ENCODE peak calls at places on chromosome 19, in six cellular contexts. Z is nephron progenitor cell, U is testis, H is AG09319, R is Calu3, J is neural crest cell. E is an unnamed sample.

GRCh38 chr19:1496714-1497577 is 6.0 kb downstream of the REEP6 start:
- DNase-seq in Z (no peak), U (peak; percentile 52), H (no peak), R (no peak), J (no peak), E (no peak)

GRCh38 chr19:5895409-5895808 is 8.2 kb downstream of the NDUFA11 start:
- DNase-seq in Z (no peak), U (peak; percentile 61), H (no peak), R (no peak), J (no peak), E (no peak)

GRCh38 chr19:47404334-47405196 is 14.8 kb downstream of the MEIS3 start:
- DNase-seq in Z (no peak), U (no peak), H (no peak), R (no peak), J (no peak), E (no peak)

GRCh38 chr19:8476524-8476923 is 25.9 kb downstream of the PRAM1 start:
- DNase-seq in Z (no peak), U (no peak), H (no peak), R (no peak), J (no peak), E (peak; percentile 33)

GRCh38 chr19:55670280-55671053 is 4.6 kb upstream of the EPN1 start:
- DNase-seq in Z (no peak), U (no peak), H (no peak), R (no peak), J (no peak), E (no peak)

GRCh38 chr19:39265321-39265916 is 2.8 kb upstream of the IFNL2 start:
- DNase-seq in Z (peak; percentile 30), U (peak; percentile 73), H (no peak), R (no peak), J (no peak), E (no peak)

GRCh38 chr19:17076539-17076919 is 952 bp downstream of the MYO9B start:
- DNase-seq in Z (peak; percentile 20), U (no peak), H (no peak), R (peak; percentile 7), J (peak; percentile 13), E (no peak)

GRCh38 chr19:11554160-11554559 is 4.9 kb downstream of the ELOF1 start:
- DNase-seq in Z (no peak), U (no peak), H (no peak), R (no peak), J (no peak), E (no peak)

GRCh38 chr19:38727868-38728660 is 16.2 kb downstream of the CAPN12 start:
- DNase-seq in Z (no peak), U (peak; percentile 84), H (no peak), R (no peak), J (no peak), E (no peak)

GRCh38 chr19:47049307-47049700 is 880 bp upstream of the TMEM160 start:
- DNase-seq in Z (no peak), U (no peak), H (no peak), R (no peak), J (no peak), E (no peak)

GRCh38 chr19:51354742-51355148 is 11.4 kb downstream of the ETFB start:
- DNase-seq in Z (peak; percentile 71), U (peak; percentile 87), H (no peak), R (no peak), J (peak; percentile 67), E (peak; percentile 50)

GRCh38 chr19:35044317-35045117 is 3.0 kb downstream of the HPN start:
- DNase-seq in Z (peak; percentile 84), U (peak; percentile 78), H (no peak), R (peak; percentile 82), J (peak; percentile 85), E (peak; percentile 77)

GRCh38 chr19:47047931-47048399 is 459 bp downstream of the TMEM160 start:
- DNase-seq in Z (peak; percentile 86), U (peak; percentile 95), H (peak; percentile 76), R (peak; percentile 92), J (peak; percentile 72), E (peak; percentile 89)

GRCh38 chr19:29372921-29373797 is 152.6 kb upstream of the VSTM2B start:
- DNase-seq in Z (no peak), U (no peak), H (no peak), R (no peak), J (peak; percentile 0), E (no peak)

GRCh38 chr19:2495651-2496316 is 19.9 kb downstream of the GADD45B start:
- DNase-seq in Z (no peak), U (peak; percentile 73), H (no peak), R (no peak), J (no peak), E (no peak)

GRCh38 chr19:33300016-33300981 is 2.0 kb downstream of the CEBPA start:
- DNase-seq in Z (no peak), U (no peak), H (no peak), R (no peak), J (no peak), E (no peak)

GRCh38 chr19:41994521-41994971 is 516 bp upstream of the ATP1A3 start:
- DNase-seq in Z (no peak), U (no peak), H (no peak), R (no peak), J (no peak), E (peak; percentile 46)

GRCh38 chr19:6167115-6167514 is 31.6 kb downstream of the ACSBG2 start:
- DNase-seq in Z (no peak), U (no peak), H (no peak), R (no peak), J (no peak), E (no peak)

GRCh38 chr19:10003271-10003670 is 7.0 kb downstream of the COL5A3 start:
- DNase-seq in Z (no peak), U (no peak), H (no peak), R (no peak), J (no peak), E (no peak)

GRCh38 chr19:38919837-38920528 is 8.0 kb upstream of the CCER2 start:
- DNase-seq in Z (no peak), U (no peak), H (no peak), R (no peak), J (no peak), E (no peak)

GRCh38 chr19:57613941-57614743 is at the start of gene ZNF134:
- DNase-seq in Z (peak; percentile 89), U (peak; percentile 96), H (peak; percentile 49), R (peak; percentile 89), J (peak; percentile 87), E (peak; percentile 94)
- TF ChIP-seq CTCF in Z (no peak), U (no peak), H (peak; percentile 22), R (no peak), J (no peak), E (peak; percentile 67)

DNA sequence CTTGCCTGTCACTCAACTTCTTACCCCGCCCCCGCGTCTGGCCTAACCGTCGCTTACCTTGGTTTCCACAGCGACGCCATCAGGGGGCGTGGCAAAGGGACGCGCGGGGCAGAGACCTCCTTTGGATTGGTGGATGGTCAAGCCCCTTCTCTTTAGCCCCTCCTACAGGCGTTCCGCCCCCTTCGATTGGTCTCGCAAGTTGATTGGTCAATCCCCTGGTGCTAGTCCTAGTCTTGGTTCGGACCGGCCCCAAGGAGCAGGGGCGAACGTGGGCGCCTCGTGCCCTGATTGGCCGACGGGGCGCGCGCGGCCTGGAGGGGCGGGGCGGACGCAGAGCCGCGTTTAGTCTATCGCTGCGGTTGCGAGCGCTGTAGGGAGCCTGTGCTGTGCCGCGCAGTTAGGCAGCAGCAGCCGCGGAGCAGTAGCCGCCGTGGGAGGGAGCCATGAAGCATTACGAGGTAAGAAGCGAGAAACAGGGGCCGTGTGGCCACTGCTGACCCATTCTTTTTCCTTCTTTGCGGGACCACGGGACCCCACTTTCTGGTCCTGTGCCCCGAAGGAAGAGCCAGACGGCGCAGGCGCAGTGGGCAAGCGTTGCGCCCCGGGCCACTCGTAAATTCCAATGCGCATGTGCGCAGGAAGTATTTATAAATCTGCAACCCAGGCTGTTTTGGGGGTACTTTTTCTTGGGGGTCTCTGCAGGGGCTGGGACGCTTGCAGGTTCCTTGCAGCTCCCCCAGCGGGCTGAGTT is at the start of gene TECR:
- DNase-seq in Z (peak; percentile 100), U (peak; percentile 100), H (peak; percentile 100), R (peak; percentile 98), J (peak; percentile 100), E (peak; percentile 100)
- TF ChIP-seq CTCF in Z (no peak), U (no peak), H (no peak), R (no peak), J (no peak), E (peak; percentile 17)

DNA sequence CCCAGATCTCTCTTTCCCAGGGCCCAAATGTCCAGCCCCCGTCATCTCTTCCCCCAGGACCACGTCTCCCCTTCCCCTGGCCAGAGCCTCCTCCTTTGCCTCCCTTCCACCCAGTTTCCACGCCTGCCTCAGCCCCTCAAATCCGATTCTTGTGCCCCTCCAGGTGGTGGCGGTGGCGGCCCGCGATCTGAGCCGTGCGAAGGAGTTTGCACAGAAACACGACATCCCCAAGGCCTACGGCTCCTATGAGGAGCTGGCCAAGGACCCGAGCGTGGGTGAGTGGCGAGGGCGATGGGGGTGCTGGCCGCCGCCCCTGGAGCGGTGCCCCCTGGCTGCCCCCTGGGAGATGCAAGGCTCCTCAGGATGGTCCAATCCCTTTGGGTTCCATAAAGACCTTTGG is 1.3 kb downstream of the DHDH start:
- DNase-seq in Z (no peak), U (no peak), H (no peak), R (no peak), J (no peak), E (no peak)
- TF ChIP-seq CTCF in Z (no peak), U (no peak), H (no peak), R (no peak), J (no peak), E (no peak)

GRCh38 chr19:13033819-13034611 is 38.7 kb downstream of the NFIX start:
- DNase-seq in Z (peak; percentile 61), U (peak; percentile 73), H (no peak), R (peak; percentile 75), J (peak; percentile 48), E (peak; percentile 81)
- TF ChIP-seq CTCF in Z (peak; percentile 47), U (peak; percentile 58), H (peak; percentile 80), R (peak; percentile 57), J (peak; percentile 65), E (peak; percentile 82)

GRCh38 chr19:48490980-48491792 is 20.4 kb downstream of the LMTK3 start:
- DNase-seq in Z (peak; percentile 71), U (no peak), H (no peak), R (peak; percentile 41), J (no peak), E (no peak)

GRCh38 chr19:48487944-48488343 is 18.8 kb downstream of the CYTH2 start:
- DNase-seq in Z (no peak), U (no peak), H (peak; percentile 55), R (peak; percentile 97), J (no peak), E (peak; percentile 62)

GRCh38 chr19:48491793-48492123 is 19.9 kb downstream of the LMTK3 start:
- DNase-seq in Z (peak; percentile 72), U (no peak), H (no peak), R (no peak), J (no peak), E (no peak)

GRCh38 chr19:48487544-48487943 is 18.4 kb downstream of the CYTH2 start:
- DNase-seq in Z (no peak), U (no peak), H (no peak), R (no peak), J (no peak), E (no peak)

GRCh38 chr19:48489608-48490216 is 20.5 kb downstream of the CYTH2 start:
- DNase-seq in Z (peak; percentile 90), U (peak; percentile 79), H (no peak), R (peak; percentile 96), J (peak; percentile 85), E (peak; percentile 62)
- TF ChIP-seq CTCF in Z (peak; percentile 96), U (peak; percentile 87), H (peak; percentile 98), R (peak; percentile 91), J (peak; percentile 94), E (peak; percentile 89)

E was measured in dorsolateral prefrontal cortex.